ENCODE peak calls at places on chromosomes 7 and 10, in four cellular contexts. M is HepG2, X is K562, K is HEK293T. E is an unnamed sample.

GRCh38 chr7:132650498-132650897 is 74.2 kb upstream of the PLXNA4 start:
- DNase-seq in K (no peak), M (no peak), X (no peak), E (no peak)

GRCh38 chr10:76684968-76685367 is 952.6 kb downstream of the KCNMA1 start:
- DNase-seq in K (no peak), X (no peak), M (no peak), E (no peak)

GRCh38 chr10:114044251-114045070 is 795 bp downstream of the ADRB1 start:
- DNase-seq in K (no peak), M (no peak), X (no peak), E (peak)

GRCh38 chr10:70120417-70120816 is 12.2 kb downstream of the AIFM2 start:
- DNase-seq in K (no peak), M (no peak), X (no peak), E (no peak)

GRCh38 chr7:28671526-28671925 is 259.2 kb downstream of the CREB5 start:
- DNase-seq in X (no peak), M (no peak), K (no peak), E (no peak)

GRCh38 chr10:103671126-103671525 is 177.6 kb downstream of the NEURL1 start:
- DNase-seq in M (no peak), K (no peak), X (no peak), E (no peak)

GRCh38 chr10:132446661-132447445 is 49.9 kb downstream of the PWWP2B start:
- DNase-seq in X (peak), K (no peak), M (peak), E (no peak)

GRCh38 chr7:93307131-93307660 is 75.0 kb downstream of the VPS50 start:
- DNase-seq in M (peak), K (no peak), X (no peak), E (no peak)

GRCh38 chr7:5426226-5426475 is 2.5 kb upstream of the TNRC18 start:
- DNase-seq in X (no peak), K (no peak), M (no peak), E (no peak)

GRCh38 chr7:98321301-98321700 is 39.8 kb downstream of the BRI3 start:
- DNase-seq in X (no peak), K (no peak), M (no peak), E (no peak)

GRCh38 chr7:38463277-38464224 is 167.6 kb downstream of the AMPH start:
- DNase-seq in M (no peak), X (no peak), K (no peak), E (no peak)

GRCh38 chr7:152887191-152887590 is 127.6 kb downstream of the ACTR3B start:
- DNase-seq in K (no peak), M (no peak), X (no peak), E (no peak)

GRCh38 chr7:42262907-42263466 is 26.0 kb upstream of the GLI3 start:
- DNase-seq in X (no peak), K (no peak), M (no peak), E (no peak)

GRCh38 chr10:100345570-100346330 is 1.3 kb upstream of the SCD start:
- DNase-seq in X (no peak), K (no peak), M (peak), E (no peak)

GRCh38 chr7:27144799-27145166 is 1.3 kb upstream of the HOXA5 start:
- DNase-seq in K (no peak), X (no peak), M (no peak), E (peak)

GRCh38 chr7:83684928-83685327 is 36.0 kb upstream of the SEMA3E start:
- DNase-seq in X (no peak), M (no peak), K (no peak), E (peak)

GRCh38 chr10:70827358-70827757 is 11.6 kb downstream of the SGPL1 start:
- DNase-seq in X (no peak), M (no peak), K (no peak), E (no peak)

GRCh38 chr10:45253183-45253914 is 62.1 kb downstream of the OR13A1 start:
- DNase-seq in X (no peak), M (no peak), K (no peak), E (no peak)

GRCh38 chr7:157490465-157490912 is 153.7 kb downstream of the DNAJB6 start:
- DNase-seq in K (no peak), X (peak), M (peak), E (no peak)

GRCh38 chr10:28663576-28664368 is 13.5 kb upstream of the BAMBI start:
- DNase-seq in M (peak), K (peak), X (peak), E (peak)

GRCh38 chr10:93991596-93992284 is 2.0 kb upstream of the PLCE1 start:
- DNase-seq in X (no peak), K (peak), M (peak), E (peak)

GRCh38 chr10:101145145-101145544 is 14.0 kb downstream of the TLX1 start:
- DNase-seq in X (no peak), K (no peak), M (no peak), E (no peak)

GRCh38 chr7:134737561-134738353 is 41.7 kb upstream of the CALD1 start:
- DNase-seq in X (no peak), M (no peak), K (no peak), E (no peak)

GRCh38 chr7:109387530-109387929 is 817.9 kb downstream of the DNAJB9 start:
- DNase-seq in M (no peak), X (no peak), K (no peak), E (no peak)

GRCh38 chr7:135716677-135717238 is 11.2 kb downstream of the SLC13A4 start:
- DNase-seq in K (peak), M (no peak), X (no peak), E (no peak)

GRCh38 chr7:75957021-75957736 is 37.2 kb downstream of the TMEM120A start:
- DNase-seq in X (no peak), M (peak), K (no peak), E (peak)

GRCh38 chr10:116170815-116171250 is 102.2 kb downstream of the GFRA1 start:
- DNase-seq in K (no peak), X (no peak), M (no peak), E (no peak)

GRCh38 chr10:78448994-78449418 is 415.3 kb downstream of the RPS24 start:
- DNase-seq in M (no peak), K (no peak), X (peak), E (no peak)

GRCh38 chr7:20514364-20514763 is 101.1 kb upstream of the ABCB5 start:
- DNase-seq in M (no peak), K (peak), X (no peak), E (no peak)

GRCh38 chr7:66741706-66742053 is 1.1 kb downstream of the RABGEF1 start:
- DNase-seq in K (no peak), M (no peak), X (no peak), E (no peak)

DNA sequence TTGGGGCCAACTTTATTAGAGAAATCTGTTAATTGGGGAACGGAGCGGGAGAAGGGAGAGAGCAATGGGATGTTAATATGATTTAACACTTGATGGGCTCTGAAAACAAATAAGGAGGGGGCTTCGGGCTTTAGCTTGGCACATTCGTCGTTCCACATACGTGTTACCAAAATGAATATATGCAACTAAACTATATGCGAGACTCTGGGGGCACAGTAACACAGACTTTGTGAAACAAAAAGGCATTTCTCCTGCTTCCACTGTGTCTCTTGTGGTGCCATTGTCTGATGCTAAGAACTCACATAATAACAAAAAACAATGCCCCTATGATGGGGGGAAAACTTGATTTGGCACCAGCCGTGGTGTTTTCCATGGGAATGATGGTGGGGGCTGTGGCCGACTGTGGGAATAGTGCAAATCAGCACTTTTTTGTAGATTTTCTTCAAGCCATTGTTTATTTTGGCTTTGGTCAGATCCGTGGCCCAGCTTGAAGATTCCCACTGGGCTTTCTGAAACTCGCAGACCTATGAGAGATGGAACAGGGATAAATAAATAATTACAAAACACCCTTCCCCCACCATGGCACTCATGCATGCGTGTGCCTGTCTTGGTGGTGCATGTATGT is 2.2 kb upstream of the MXI1 start:
- DNase-seq in X (no peak), M (no peak), K (no peak), E (no peak)
- TF ChIP-seq ELF4 in X (no peak), M (no peak), K (no peak), E (no peak)

DNA sequence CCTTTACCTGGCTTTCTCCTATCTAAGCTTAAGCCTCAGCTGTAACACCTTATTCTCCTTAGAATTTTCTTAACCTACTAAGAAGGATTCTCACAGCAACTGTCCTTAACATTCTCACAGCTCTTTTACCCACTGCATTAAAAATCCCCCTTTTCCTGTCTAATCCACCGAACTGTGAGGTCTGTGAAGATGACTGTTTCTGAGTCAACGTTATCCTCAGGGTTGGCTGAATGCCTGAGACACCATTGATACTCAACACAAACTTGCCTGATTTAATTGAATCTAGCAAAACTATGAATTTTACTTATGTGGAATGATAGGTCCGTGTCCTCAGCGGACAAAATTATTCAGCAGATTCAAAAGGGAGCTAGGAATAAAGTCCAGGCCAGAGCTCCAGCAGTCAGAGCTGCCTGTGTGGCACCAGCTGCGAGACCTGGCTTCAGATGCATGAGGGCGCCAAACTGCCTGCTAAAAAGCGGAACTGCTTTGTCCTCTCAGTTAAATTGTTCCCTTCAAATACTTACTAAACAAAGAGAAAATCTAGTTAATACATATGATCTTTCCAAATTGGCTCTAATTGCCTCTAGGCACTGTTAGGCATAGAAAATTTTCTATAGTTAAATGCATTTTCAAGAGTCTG is 33.4 kb upstream of the VWDE start:
- DNase-seq in X (no peak), M (no peak), K (no peak), E (peak)
- TF ChIP-seq ELF4 in X (no peak), M (no peak), K (no peak), E (no peak)

GRCh38 chr10:122242266-122242665 is 28.8 kb upstream of the BTBD16 start:
- DNase-seq in K (no peak), M (no peak), X (no peak), E (no peak)

GRCh38 chr10:122245136-122245535 is 26.0 kb upstream of the BTBD16 start:
- DNase-seq in M (no peak), X (no peak), K (no peak), E (no peak)

GRCh38 chr10:122245897-122246296 is 25.2 kb upstream of the BTBD16 start:
- DNase-seq in M (no peak), X (no peak), K (no peak), E (no peak)

GRCh38 chr10:122243560-122243959 is 27.5 kb upstream of the BTBD16 start:
- DNase-seq in X (no peak), M (no peak), K (no peak), E (no peak)

DNA sequence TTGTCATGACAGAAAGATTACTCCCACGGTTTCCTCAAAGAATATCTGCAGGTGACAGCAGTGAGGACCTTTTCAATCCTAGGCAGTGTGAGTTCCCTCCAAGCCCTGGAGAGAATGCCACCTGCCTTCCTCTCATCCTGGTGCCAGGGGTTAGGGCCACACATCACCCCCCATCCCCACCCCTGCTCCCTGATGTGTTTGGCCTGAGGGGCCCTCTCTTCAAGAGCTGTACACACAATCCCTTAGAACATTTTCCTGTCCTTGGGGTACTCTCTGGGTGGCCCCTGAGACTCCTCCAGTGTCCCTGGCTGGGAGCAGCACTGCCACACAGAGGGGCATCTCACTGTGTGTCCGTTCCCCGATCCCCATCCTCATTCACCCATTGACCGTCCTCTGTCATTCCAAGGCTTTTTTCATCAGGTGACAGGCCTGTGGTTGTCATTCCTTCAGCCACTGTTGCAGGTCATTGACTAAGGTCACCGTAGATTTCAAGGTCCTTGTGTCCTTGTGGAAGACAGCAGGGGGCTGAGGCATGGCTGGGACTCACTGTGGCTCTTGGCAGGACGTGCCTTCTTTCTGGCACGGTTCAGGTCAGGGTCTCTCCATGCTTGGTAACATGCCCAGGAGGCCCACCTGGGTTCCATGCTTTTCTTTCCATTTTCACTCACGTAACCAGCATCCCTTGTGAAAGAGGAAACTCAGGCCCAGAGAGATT is 26.9 kb upstream of the BTBD16 start:
- DNase-seq in K (no peak), X (no peak), M (no peak), E (no peak)
- TF ChIP-seq ELF4 in K (no peak), X (no peak), M (no peak), E (no peak)

GRCh38 chr7:101018271-101019167 is 1.4 kb upstream of the MUC17 start:
- DNase-seq in M (no peak), X (peak), K (peak), E (peak)

GRCh38 chr7:101015626-101016025 is 4.3 kb upstream of the MUC17 start:
- DNase-seq in K (no peak), X (peak), M (no peak), E (no peak)

GRCh38 chr7:101012931-101013330 is 7.0 kb upstream of the MUC17 start:
- DNase-seq in K (no peak), M (no peak), X (no peak), E (no peak)

GRCh38 chr7:101020444-101020843 is 563 bp downstream of the MUC17 start:
- DNase-seq in K (no peak), M (no peak), X (no peak), E (no peak)

DNA sequence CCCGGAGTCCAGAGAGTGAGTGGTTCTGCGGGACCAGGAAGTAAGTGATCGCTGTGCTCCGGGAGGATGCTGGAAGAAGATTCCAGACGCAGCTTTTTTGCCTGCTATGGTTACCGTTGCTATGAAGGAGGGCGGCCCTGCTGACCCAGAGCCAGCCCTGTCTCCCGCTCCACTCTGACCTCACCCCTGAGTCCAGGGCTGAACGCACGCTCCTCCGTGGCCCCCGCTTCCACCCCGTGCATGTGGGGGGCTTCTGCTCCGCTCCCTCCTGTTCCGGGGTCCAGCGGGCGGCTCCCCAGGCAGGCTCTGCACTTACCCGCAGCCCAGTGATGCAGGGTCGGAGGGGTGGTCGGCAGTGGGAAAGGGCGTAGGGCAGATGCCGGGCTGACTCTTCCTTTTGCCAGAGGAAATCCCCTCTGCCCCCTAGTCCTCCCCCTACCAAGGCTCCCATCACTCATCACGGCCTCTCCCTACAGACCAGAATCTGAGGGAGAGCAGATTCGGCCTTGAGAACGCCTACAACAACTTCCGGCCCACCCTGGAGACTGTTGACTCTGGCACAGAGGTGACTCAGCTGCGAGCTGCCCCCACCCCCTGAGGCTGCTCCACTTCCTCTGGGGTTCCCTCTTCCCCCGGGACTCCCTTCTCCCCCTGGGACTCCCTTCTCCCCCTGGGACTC is 2.6 kb upstream of the MUC17 start:
- DNase-seq in X (peak), K (peak), M (peak), E (peak)
- TF ChIP-seq ELF4 in X (no peak), K (no peak), M (no peak), E (no peak)

GRCh38 chr7:1675036-1675671 is 5.1 kb downstream of the ELFN1 start:
- DNase-seq in X (no peak), M (no peak), K (no peak), E (no peak)
- TF ChIP-seq ELF4 in X (no peak), M (no peak), K (no peak), E (no peak)

GRCh38 chr10:58573970-58574538 is 61.4 kb downstream of the BICC1 start:
- DNase-seq in K (no peak), M (no peak), X (no peak), E (no peak)

GRCh38 chr10:58576736-58577366 is 64.2 kb downstream of the BICC1 start:
- DNase-seq in X (no peak), M (no peak), K (no peak), E (no peak)

GRCh38 chr10:58578366-58578765 is 65.7 kb downstream of the BICC1 start:
- DNase-seq in K (no peak), M (no peak), X (no peak), E (no peak)

GRCh38 chr10:58579011-58579655 is 66.5 kb downstream of the BICC1 start:
- DNase-seq in X (no peak), M (no peak), K (no peak), E (no peak)

GRCh38 chr10:58577394-58577793 is 64.7 kb downstream of the BICC1 start:
- DNase-seq in M (no peak), X (no peak), K (no peak), E (no peak)
- TF ChIP-seq ELF4 in M (no peak), X (no peak), K (no peak), E (no peak)

GRCh38 chr7:108002726-108003590 is at the start of gene LAMB1:
- DNase-seq in K (peak), X (peak), M (peak), E (peak)
- TF ChIP-seq ELF4 in K (no peak), X (no peak), M (no peak), E (no peak)

GRCh38 chr7:74579800-74580685 is 77.5 kb upstream of the GTF2I start:
- DNase-seq in K (no peak), M (peak), X (no peak), E (no peak)
- TF ChIP-seq ELF4 in K (no peak), M (peak), X (no peak), E (no peak)

GRCh38 chr10:128058106-128058745 is 68.0 kb downstream of the MKI67 start:
- DNase-seq in M (no peak), K (no peak), X (no peak), E (no peak)

GRCh38 chr10:128060341-128060851 is 65.8 kb downstream of the MKI67 start:
- DNase-seq in K (no peak), M (no peak), X (no peak), E (no peak)

GRCh38 chr10:128058746-128059125 is 67.5 kb downstream of the MKI67 start:
- DNase-seq in M (no peak), K (no peak), X (no peak), E (no peak)

GRCh38 chr10:128059915-128060314 is 66.3 kb downstream of the MKI67 start:
- DNase-seq in X (no peak), M (no peak), K (no peak), E (no peak)

DNA sequence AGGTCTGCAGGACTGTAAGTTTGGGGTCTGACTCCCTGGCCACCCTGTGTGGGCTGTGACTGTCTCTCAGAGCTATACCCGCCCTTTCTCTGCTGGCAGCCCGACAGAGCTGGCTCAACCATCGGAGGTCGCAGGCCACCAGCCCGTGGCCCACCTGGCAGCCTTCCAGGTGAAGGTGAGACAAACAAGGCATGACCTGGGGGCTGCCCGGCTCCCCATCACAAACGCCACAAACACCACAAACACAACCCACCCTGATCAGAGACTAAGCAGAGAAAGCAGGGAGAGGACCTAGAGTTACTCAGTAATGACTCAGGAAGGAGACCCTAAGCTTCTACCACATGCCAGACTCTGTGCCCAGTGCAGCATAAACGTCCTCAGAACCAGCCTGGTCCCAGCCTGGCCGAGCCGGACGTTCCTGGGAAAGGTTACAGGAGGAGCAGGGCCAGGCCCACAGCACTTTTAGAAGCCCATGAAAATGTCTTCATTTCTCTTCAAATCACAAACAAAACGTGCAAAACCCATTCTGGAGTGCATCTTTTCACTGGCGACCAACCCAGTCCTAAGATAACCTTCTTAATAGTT is 66.9 kb downstream of the MKI67 start:
- DNase-seq in M (no peak), K (no peak), X (no peak), E (no peak)
- TF ChIP-seq ELF4 in M (no peak), K (no peak), X (no peak), E (no peak)

GRCh38 chr7:140230517-140230861 is 53.7 kb upstream of the KDM7A start:
- DNase-seq in K (no peak), X (peak), M (peak), E (no peak)
- TF ChIP-seq ELF4 in K (no peak), X (no peak), M (no peak), E (no peak)